ENCODE peak calls at places on chromosomes 12 and 14, in six cellular contexts. One of them, this sample, is unnamed. For H3K4me1, the result is how much of the 10 kb centered on the place peaks cover.

GRCh38 chr14:80946187-80946586 is 4.6 kb upstream of the CEP128 start:
- DNase-seq in IMR-90: peak
- DNase-seq in HCT116: no peak
- DNase-seq in right lobe of liver: no peak
- DNase-seq in uterus: no peak
- DNase-seq in A549: no peak
- DNase-seq in this sample: no peak

GRCh38 chr14:98953544-98954346 is 318.3 kb downstream of the BCL11B start:
- DNase-seq in IMR-90: no peak
- DNase-seq in HCT116: no peak
- DNase-seq in right lobe of liver: peak
- DNase-seq in uterus: peak
- DNase-seq in A549: peak
- DNase-seq in this sample: no peak

GRCh38 chr12:57461326-57461903 is 1.8 kb downstream of the GLI1 start:
- DNase-seq in IMR-90: peak
- DNase-seq in HCT116: no peak
- DNase-seq in right lobe of liver: no peak
- DNase-seq in uterus: peak
- DNase-seq in A549: peak
- DNase-seq in this sample: no peak

GRCh38 chr14:35365130-35366047 is 39.2 kb downstream of the NFKBIA start:
- DNase-seq in IMR-90: peak
- DNase-seq in HCT116: peak
- DNase-seq in right lobe of liver: no peak
- DNase-seq in uterus: peak
- DNase-seq in A549: peak
- DNase-seq in this sample: peak

GRCh38 chr14:39957290-39957689 is 525.1 kb upstream of the FBXO33 start:
- DNase-seq in IMR-90: no peak
- DNase-seq in HCT116: no peak
- DNase-seq in right lobe of liver: no peak
- DNase-seq in uterus: no peak
- DNase-seq in A549: no peak
- DNase-seq in this sample: no peak

GRCh38 chr14:61710853-61711817 is 15.8 kb downstream of the HIF1A start:
- DNase-seq in IMR-90: no peak
- DNase-seq in HCT116: no peak
- DNase-seq in right lobe of liver: no peak
- DNase-seq in uterus: no peak
- DNase-seq in A549: no peak
- DNase-seq in this sample: no peak

GRCh38 chr14:21978184-21978998 is 304.8 kb upstream of the OR4E1 start:
- DNase-seq in IMR-90: peak
- DNase-seq in HCT116: peak
- DNase-seq in right lobe of liver: peak
- DNase-seq in uterus: no peak
- DNase-seq in A549: peak
- DNase-seq in this sample: no peak

GRCh38 chr12:58668831-58669230 is 251.5 kb downstream of the LRIG3 start:
- DNase-seq in IMR-90: peak
- DNase-seq in HCT116: no peak
- DNase-seq in right lobe of liver: no peak
- DNase-seq in uterus: no peak
- DNase-seq in A549: no peak
- DNase-seq in this sample: no peak

GRCh38 chr14:103594265-103594664 is 31.5 kb downstream of the COA8 start:
- DNase-seq in IMR-90: peak
- DNase-seq in HCT116: no peak
- DNase-seq in right lobe of liver: no peak
- DNase-seq in uterus: no peak
- DNase-seq in A549: no peak
- DNase-seq in this sample: no peak

GRCh38 chr12:121858662-121859572 is at the start of gene HPD:
- DNase-seq in IMR-90: peak
- DNase-seq in HCT116: no peak
- DNase-seq in right lobe of liver: peak
- DNase-seq in uterus: peak
- DNase-seq in A549: no peak
- DNase-seq in this sample: no peak

GRCh38 chr12:25935355-25936144 is 22.9 kb upstream of the RASSF8 start:
- DNase-seq in IMR-90: no peak
- DNase-seq in HCT116: no peak
- DNase-seq in right lobe of liver: no peak
- DNase-seq in uterus: no peak
- DNase-seq in A549: no peak
- DNase-seq in this sample: no peak

GRCh38 chr12:90953956-90954421 is 987 bp downstream of the CCER1 start:
- DNase-seq in IMR-90: no peak
- DNase-seq in HCT116: no peak
- DNase-seq in right lobe of liver: no peak
- DNase-seq in uterus: no peak
- DNase-seq in A549: no peak
- DNase-seq in this sample: no peak

GRCh38 chr12:71578694-71579258 is 84.9 kb downstream of the ZFC3H1 start:
- DNase-seq in IMR-90: no peak
- DNase-seq in HCT116: no peak
- DNase-seq in right lobe of liver: no peak
- DNase-seq in uterus: no peak
- DNase-seq in A549: no peak
- DNase-seq in this sample: no peak

GRCh38 chr14:65117795-65118746 is 15.8 kb upstream of the MAX start:
- DNase-seq in IMR-90: no peak
- DNase-seq in HCT116: no peak
- DNase-seq in right lobe of liver: no peak
- DNase-seq in uterus: peak
- DNase-seq in A549: no peak
- DNase-seq in this sample: no peak

GRCh38 chr12:108375986-108376663 is 37.0 kb upstream of the CMKLR1 start:
- DNase-seq in IMR-90: no peak
- DNase-seq in HCT116: no peak
- DNase-seq in right lobe of liver: no peak
- DNase-seq in uterus: no peak
- DNase-seq in A549: no peak
- DNase-seq in this sample: no peak

GRCh38 chr12:49039421-49040363 is 20.9 kb downstream of the KMT2D start:
- DNase-seq in IMR-90: no peak
- DNase-seq in HCT116: no peak
- DNase-seq in right lobe of liver: no peak
- DNase-seq in uterus: no peak
- DNase-seq in A549: no peak
- DNase-seq in this sample: no peak

GRCh38 chr12:92695056-92695455 is 7.7 kb upstream of the PLEKHG7 start:
- DNase-seq in IMR-90: no peak
- DNase-seq in HCT116: no peak
- DNase-seq in right lobe of liver: no peak
- DNase-seq in uterus: no peak
- DNase-seq in A549: no peak
- DNase-seq in this sample: no peak

GRCh38 chr12:132861558-132861957 is 25.8 kb downstream of the CHFR start:
- DNase-seq in IMR-90: no peak
- DNase-seq in HCT116: no peak
- DNase-seq in right lobe of liver: no peak
- DNase-seq in uterus: no peak
- DNase-seq in A549: no peak
- DNase-seq in this sample: no peak

GRCh38 chr14:21382886-21383847 is 652 bp downstream of the SUPT16H start:
- DNase-seq in IMR-90: peak
- DNase-seq in HCT116: no peak
- DNase-seq in right lobe of liver: no peak
- DNase-seq in uterus: peak
- DNase-seq in A549: peak
- DNase-seq in this sample: peak

GRCh38 chr12:106861984-106862894 is 87.8 kb downstream of the RIC8B start:
- DNase-seq in IMR-90: peak
- DNase-seq in HCT116: no peak
- DNase-seq in right lobe of liver: no peak
- DNase-seq in uterus: no peak
- DNase-seq in A549: no peak
- DNase-seq in this sample: no peak

GRCh38 chr12:53939141-53940108 is 794 bp downstream of the HOXC13 start:
- DNase-seq in IMR-90: no peak
- DNase-seq in HCT116: no peak
- DNase-seq in right lobe of liver: no peak
- DNase-seq in uterus: no peak
- DNase-seq in A549: peak
- DNase-seq in this sample: no peak

DNA sequence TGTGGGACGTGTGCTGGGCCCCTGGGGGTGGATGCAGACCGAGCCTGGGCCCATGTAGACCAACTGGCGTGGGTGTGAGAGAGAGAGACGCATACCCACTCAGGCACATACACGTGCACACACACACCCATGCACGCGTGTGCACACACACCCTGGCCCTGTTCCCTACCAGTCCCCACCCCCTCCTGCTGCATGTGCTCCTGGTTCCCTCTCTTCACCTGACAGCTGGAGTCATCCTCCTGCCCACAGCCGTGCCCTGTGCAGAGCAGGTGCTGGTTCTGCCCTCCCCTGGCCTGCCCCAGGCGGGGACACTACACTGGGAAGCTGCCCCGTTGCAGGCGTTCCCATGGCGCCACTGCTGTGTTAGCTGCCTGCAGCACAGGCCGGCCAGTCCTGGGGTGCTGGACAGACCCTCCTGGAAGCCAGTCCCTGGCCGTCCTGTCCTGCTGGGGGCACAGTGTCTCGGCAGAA is 18.5 kb downstream of the PACS2 start:
- DNase-seq in IMR-90: no peak
- DNase-seq in HCT116: no peak
- DNase-seq in right lobe of liver: peak
- DNase-seq in uterus: no peak
- DNase-seq in A549: no peak
- DNase-seq in this sample: no peak
- H3K4me1 ChIP-seq in IMR-90: under half
- H3K4me1 ChIP-seq in HCT116: under half
- H3K4me1 ChIP-seq in right lobe of liver: under half
- H3K4me1 ChIP-seq in uterus: under half
- H3K4me1 ChIP-seq in A549: under half
- H3K4me1 ChIP-seq in this sample: under half

GRCh38 chr12:9615420-9616135 is 7.9 kb upstream of the KLRB1 start:
- DNase-seq in IMR-90: no peak
- DNase-seq in HCT116: no peak
- DNase-seq in right lobe of liver: no peak
- DNase-seq in uterus: no peak
- DNase-seq in A549: no peak
- DNase-seq in this sample: no peak

GRCh38 chr12:9625019-9625418 is 17.3 kb upstream of the KLRB1 start:
- DNase-seq in IMR-90: no peak
- DNase-seq in HCT116: no peak
- DNase-seq in right lobe of liver: no peak
- DNase-seq in uterus: no peak
- DNase-seq in A549: no peak
- DNase-seq in this sample: no peak

GRCh38 chr12:9617124-9617523 is 9.4 kb upstream of the KLRB1 start:
- DNase-seq in IMR-90: no peak
- DNase-seq in HCT116: no peak
- DNase-seq in right lobe of liver: no peak
- DNase-seq in uterus: no peak
- DNase-seq in A549: no peak
- DNase-seq in this sample: no peak

GRCh38 chr12:9619411-9620179 is 11.9 kb upstream of the KLRB1 start:
- DNase-seq in IMR-90: no peak
- DNase-seq in HCT116: no peak
- DNase-seq in right lobe of liver: no peak
- DNase-seq in uterus: no peak
- DNase-seq in A549: no peak
- DNase-seq in this sample: no peak
- H3K4me3 ChIP-seq in IMR-90: no peak
- H3K4me3 ChIP-seq in HCT116: no peak
- H3K4me3 ChIP-seq in right lobe of liver: no peak
- H3K4me3 ChIP-seq in uterus: no peak
- H3K4me3 ChIP-seq in A549: no peak
- H3K4me3 ChIP-seq in this sample: no peak

GRCh38 chr12:19941096-19941495 is 427.2 kb upstream of the PDE3A start:
- DNase-seq in IMR-90: no peak
- DNase-seq in HCT116: no peak
- DNase-seq in right lobe of liver: no peak
- DNase-seq in uterus: no peak
- DNase-seq in A549: no peak
- DNase-seq in this sample: no peak

GRCh38 chr12:19945559-19946485 is 422.5 kb upstream of the PDE3A start:
- DNase-seq in IMR-90: peak
- DNase-seq in HCT116: no peak
- DNase-seq in right lobe of liver: no peak
- DNase-seq in uterus: no peak
- DNase-seq in A549: peak
- DNase-seq in this sample: no peak

GRCh38 chr12:19951664-19952063 is 416.7 kb upstream of the PDE3A start:
- DNase-seq in IMR-90: no peak
- DNase-seq in HCT116: no peak
- DNase-seq in right lobe of liver: no peak
- DNase-seq in uterus: no peak
- DNase-seq in A549: no peak
- DNase-seq in this sample: no peak

DNA sequence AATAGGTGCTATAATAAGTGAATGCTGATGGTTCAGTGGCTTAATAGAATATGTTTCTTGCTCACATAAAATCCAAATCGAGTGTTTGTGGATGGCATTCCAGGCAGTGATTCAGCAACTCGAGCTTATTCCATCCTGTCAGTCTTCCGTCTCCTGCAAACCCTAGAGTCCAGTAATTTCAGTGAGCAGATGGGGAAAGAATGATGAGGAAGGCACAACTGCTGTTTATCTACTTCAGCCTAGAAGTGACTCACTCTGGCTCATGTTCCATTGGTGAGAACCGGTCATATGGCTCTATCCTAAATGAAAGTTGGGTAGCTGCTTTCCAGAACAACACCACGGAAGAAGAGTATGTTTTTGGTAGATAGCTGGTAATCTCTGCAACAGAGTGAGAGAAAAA is 421.8 kb upstream of the PDE3A start:
- DNase-seq in IMR-90: peak
- DNase-seq in HCT116: no peak
- DNase-seq in right lobe of liver: no peak
- DNase-seq in uterus: no peak
- DNase-seq in A549: peak
- DNase-seq in this sample: no peak
- TF ChIP-seq POLR2A in IMR-90: no peak
- TF ChIP-seq POLR2A in HCT116: no peak
- TF ChIP-seq POLR2A in right lobe of liver: no peak
- TF ChIP-seq POLR2A in uterus: no peak
- TF ChIP-seq POLR2A in A549: no peak
- TF ChIP-seq POLR2A in this sample: no peak

DNA sequence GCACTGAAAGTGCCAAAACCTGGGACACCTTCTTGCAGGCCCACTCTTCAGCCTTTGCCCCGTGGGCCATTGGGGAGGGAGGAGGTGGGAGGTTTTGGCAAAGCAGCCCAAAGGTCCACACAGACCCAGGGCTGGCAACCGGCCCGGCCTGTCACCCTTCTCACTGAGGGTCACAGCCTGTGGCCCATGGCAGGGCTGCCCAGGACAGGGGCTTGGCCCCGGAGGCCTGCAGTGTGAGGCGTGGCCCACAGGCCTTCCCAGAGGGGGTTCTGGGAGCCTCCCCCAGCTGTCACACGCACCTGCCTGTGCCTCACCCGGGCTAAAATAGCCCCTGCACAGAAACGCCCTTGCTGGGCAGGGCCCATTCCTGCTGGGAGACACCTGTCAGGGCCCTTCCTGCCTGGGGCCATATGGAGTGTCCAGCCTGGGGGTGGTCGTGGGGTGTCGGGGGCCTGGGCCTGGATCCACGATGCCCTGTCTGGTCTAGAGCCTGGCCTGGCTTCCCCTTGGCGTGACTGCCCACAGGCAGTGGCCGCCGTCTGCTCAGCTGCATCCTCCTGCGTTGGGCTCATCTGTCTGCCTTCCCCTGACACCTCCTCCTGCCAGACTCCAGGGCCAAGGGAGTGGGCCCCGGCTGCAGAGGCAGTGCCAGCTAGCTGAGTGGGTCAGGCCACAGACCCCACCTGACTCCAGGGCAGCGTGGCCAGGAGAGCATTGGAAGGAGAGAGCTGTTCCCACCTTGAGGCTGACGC is 19.2 kb downstream of the PACS2 start:
- DNase-seq in IMR-90: no peak
- DNase-seq in HCT116: no peak
- DNase-seq in right lobe of liver: peak
- DNase-seq in uterus: no peak
- DNase-seq in A549: no peak
- DNase-seq in this sample: no peak
- H3K4me1 ChIP-seq in IMR-90: under half
- H3K4me1 ChIP-seq in HCT116: under half
- H3K4me1 ChIP-seq in right lobe of liver: under half
- H3K4me1 ChIP-seq in uterus: under half
- H3K4me1 ChIP-seq in A549: under half
- H3K4me1 ChIP-seq in this sample: under half